ENCODE peak calls at places on chromosomes 7 and 10, in eight cellular contexts. One of them, this sample, is unnamed.

GRCh38 chr10:96285331-96285752 is 14.0 kb upstream of the BLNK start:
- DNase-seq in Kasumi-1: no peak
- DNase-seq in HCEC 1CT: no peak
- DNase-seq in NCI-H2107: no peak
- DNase-seq in stimulated activated CD4-positive, alpha-beta T cell treated with anti-CD3 and anti-CD28 coated beads, Interleukin-1b, Interleukin-23, amount 100 ng/mL, for 48 hours: no peak
- DNase-seq in neural progenitor cell: peak
- DNase-seq in effector CD4-positive, alpha-beta T cell: no peak
- DNase-seq in mesothelial cell of epicardium: no peak
- DNase-seq in this sample: no peak

GRCh38 chr7:151710121-151710640 is 166.7 kb downstream of the PRKAG2 start:
- DNase-seq in Kasumi-1: no peak
- DNase-seq in HCEC 1CT: no peak
- DNase-seq in NCI-H2107: no peak
- DNase-seq in stimulated activated CD4-positive, alpha-beta T cell treated with anti-CD3 and anti-CD28 coated beads, Interleukin-1b, Interleukin-23, amount 100 ng/mL, for 48 hours: no peak
- DNase-seq in neural progenitor cell: no peak
- DNase-seq in effector CD4-positive, alpha-beta T cell: no peak
- DNase-seq in mesothelial cell of epicardium: no peak
- DNase-seq in this sample: no peak

GRCh38 chr7:55129409-55130078 is 110.7 kb downstream of the EGFR start:
- DNase-seq in Kasumi-1: no peak
- DNase-seq in HCEC 1CT: peak
- DNase-seq in NCI-H2107: no peak
- DNase-seq in stimulated activated CD4-positive, alpha-beta T cell treated with anti-CD3 and anti-CD28 coated beads, Interleukin-1b, Interleukin-23, amount 100 ng/mL, for 48 hours: no peak
- DNase-seq in neural progenitor cell: no peak
- DNase-seq in effector CD4-positive, alpha-beta T cell: no peak
- DNase-seq in mesothelial cell of epicardium: no peak
- DNase-seq in this sample: no peak

GRCh38 chr10:63630928-63631685 is 109.9 kb downstream of the REEP3 start:
- DNase-seq in Kasumi-1: no peak
- DNase-seq in HCEC 1CT: no peak
- DNase-seq in NCI-H2107: no peak
- DNase-seq in stimulated activated CD4-positive, alpha-beta T cell treated with anti-CD3 and anti-CD28 coated beads, Interleukin-1b, Interleukin-23, amount 100 ng/mL, for 48 hours: no peak
- DNase-seq in neural progenitor cell: no peak
- DNase-seq in effector CD4-positive, alpha-beta T cell: no peak
- DNase-seq in mesothelial cell of epicardium: no peak
- DNase-seq in this sample: peak

GRCh38 chr10:112115781-112116385 is 67.7 kb downstream of the GPAM start:
- DNase-seq in Kasumi-1: peak
- DNase-seq in HCEC 1CT: peak
- DNase-seq in NCI-H2107: peak
- DNase-seq in stimulated activated CD4-positive, alpha-beta T cell treated with anti-CD3 and anti-CD28 coated beads, Interleukin-1b, Interleukin-23, amount 100 ng/mL, for 48 hours: peak
- DNase-seq in neural progenitor cell: peak
- DNase-seq in effector CD4-positive, alpha-beta T cell: no peak
- DNase-seq in mesothelial cell of epicardium: no peak
- DNase-seq in this sample: peak

GRCh38 chr7:39531818-39532217 is 34.4 kb upstream of the YAE1 start:
- DNase-seq in Kasumi-1: no peak
- DNase-seq in HCEC 1CT: no peak
- DNase-seq in NCI-H2107: peak
- DNase-seq in stimulated activated CD4-positive, alpha-beta T cell treated with anti-CD3 and anti-CD28 coated beads, Interleukin-1b, Interleukin-23, amount 100 ng/mL, for 48 hours: no peak
- DNase-seq in neural progenitor cell: no peak
- DNase-seq in effector CD4-positive, alpha-beta T cell: no peak
- DNase-seq in mesothelial cell of epicardium: no peak
- DNase-seq in this sample: no peak

GRCh38 chr7:45591101-45591906 is 17.1 kb downstream of the ADCY1 start:
- DNase-seq in Kasumi-1: no peak
- DNase-seq in HCEC 1CT: no peak
- DNase-seq in NCI-H2107: no peak
- DNase-seq in stimulated activated CD4-positive, alpha-beta T cell treated with anti-CD3 and anti-CD28 coated beads, Interleukin-1b, Interleukin-23, amount 100 ng/mL, for 48 hours: no peak
- DNase-seq in neural progenitor cell: no peak
- DNase-seq in effector CD4-positive, alpha-beta T cell: no peak
- DNase-seq in mesothelial cell of epicardium: no peak
- DNase-seq in this sample: no peak

GRCh38 chr7:94052398-94053180 is 48.4 kb upstream of the BET1 start:
- DNase-seq in Kasumi-1: no peak
- DNase-seq in HCEC 1CT: no peak
- DNase-seq in NCI-H2107: no peak
- DNase-seq in stimulated activated CD4-positive, alpha-beta T cell treated with anti-CD3 and anti-CD28 coated beads, Interleukin-1b, Interleukin-23, amount 100 ng/mL, for 48 hours: no peak
- DNase-seq in neural progenitor cell: no peak
- DNase-seq in effector CD4-positive, alpha-beta T cell: no peak
- DNase-seq in mesothelial cell of epicardium: no peak
- DNase-seq in this sample: no peak

GRCh38 chr7:137904826-137905225 is 58.1 kb upstream of the DGKI start:
- DNase-seq in Kasumi-1: peak
- DNase-seq in HCEC 1CT: no peak
- DNase-seq in NCI-H2107: no peak
- DNase-seq in stimulated activated CD4-positive, alpha-beta T cell treated with anti-CD3 and anti-CD28 coated beads, Interleukin-1b, Interleukin-23, amount 100 ng/mL, for 48 hours: no peak
- DNase-seq in neural progenitor cell: no peak
- DNase-seq in effector CD4-positive, alpha-beta T cell: no peak
- DNase-seq in mesothelial cell of epicardium: no peak
- DNase-seq in this sample: peak

This sample was measured in NB4.